ENCODE peak calls at places on chromosomes 3 and 15, in seven cellular contexts. L, Z, A, W, E, S and G are unnamed samples.

GRCh38 chr15:88980498-88980897 is 67.3 kb upstream of the MFGE8 start:
- DNase-seq in A (no peak), S (no peak), L (no peak), E (no peak), Z (no peak), W (no peak), G (no peak)

GRCh38 chr15:80202016-80202315 is 49.2 kb downstream of the FAH start:
- DNase-seq in Z (no peak), W (no peak), S (no peak), A (no peak), E (no peak), L (no peak), G (no peak)

GRCh38 chr15:86915811-86916331 is 836.2 kb downstream of the AGBL1 start:
- DNase-seq in A (peak), S (peak), E (peak), Z (peak), L (peak), W (no peak), G (peak)

GRCh38 chr3:72593881-72594397 is 254.3 kb downstream of the SHQ1 start:
- DNase-seq in W (no peak), S (no peak), A (peak), Z (peak), L (peak), E (no peak), G (peak)

GRCh38 chr3:197792019-197792647 is 1.1 kb downstream of the LRCH3 start:
- DNase-seq in A (no peak), E (no peak), Z (peak), S (no peak), L (peak), W (no peak), G (peak)

GRCh38 chr15:57327985-57328471 is 48.3 kb upstream of the CGNL1 start:
- DNase-seq in L (peak), Z (peak), S (peak), A (peak), E (no peak), W (no peak), G (peak)

GRCh38 chr3:188889070-188889491 is 282.7 kb upstream of the TPRG1 start:
- DNase-seq in E (no peak), S (no peak), L (no peak), A (no peak), W (no peak), Z (no peak), G (no peak)

GRCh38 chr15:79311901-79312553 is 1.1 kb downstream of the TMED3 start:
- DNase-seq in S (no peak), E (no peak), L (no peak), W (no peak), A (peak), Z (no peak), G (no peak)

GRCh38 chr3:105783631-105784030 is 85.2 kb downstream of the CBLB start:
- DNase-seq in S (no peak), L (no peak), W (no peak), E (no peak), Z (no peak), A (no peak), G (no peak)

GRCh38 chr3:149586871-149587270 is 71.0 kb downstream of the WWTR1 start:
- DNase-seq in L (peak), S (no peak), E (no peak), A (no peak), Z (no peak), W (no peak), G (peak)

GRCh38 chr3:38348903-38349302 is 2.3 kb downstream of the XYLB start:
- DNase-seq in A (peak), S (no peak), Z (peak), W (no peak), L (no peak), E (no peak), G (peak)

GRCh38 chr15:67622110-67622509 is 79.6 kb downstream of the MAP2K5 start:
- DNase-seq in L (no peak), S (no peak), Z (no peak), W (no peak), A (no peak), E (no peak), G (no peak)

GRCh38 chr15:34360298-34360697 is 6.7 kb downstream of the LPCAT4 start:
- DNase-seq in L (no peak), W (no peak), A (no peak), S (no peak), E (no peak), Z (no peak), G (no peak)

GRCh38 chr3:149575213-149575961 is 82.4 kb downstream of the WWTR1 start:
- DNase-seq in W (no peak), L (peak), S (no peak), E (peak), Z (peak), A (peak), G (peak)

GRCh38 chr3:112273536-112273935 is 20.5 kb downstream of the SLC9C1 start:
- DNase-seq in Z (peak), A (peak), S (no peak), E (no peak), W (no peak), L (no peak), G (no peak)

GRCh38 chr15:81133782-81134461 is at the start of gene CFAP161:
- DNase-seq in E (peak), A (peak), W (peak), Z (peak), S (peak), L (peak), G (peak)

GRCh38 chr15:52208306-52208946 is 17.2 kb upstream of the GNB5 start:
- DNase-seq in Z (peak), L (peak), A (peak), E (peak), W (no peak), S (peak), G (peak)

GRCh38 chr3:165644331-165644730 is 192.9 kb downstream of the BCHE start:
- DNase-seq in L (no peak), Z (no peak), A (no peak), W (no peak), E (no peak), S (no peak), G (no peak)

GRCh38 chr15:53976844-53977392 is 1.3 kb upstream of the UNC13C start:
- DNase-seq in Z (no peak), W (no peak), S (no peak), A (no peak), L (peak), E (no peak), G (no peak)

GRCh38 chr15:101539930-101540329 is 50.4 kb upstream of the PCSK6 start:
- DNase-seq in Z (no peak), W (no peak), L (no peak), E (no peak), S (no peak), A (no peak), G (no peak)

GRCh38 chr15:39127925-39128617 is 452.8 kb upstream of the THBS1 start:
- DNase-seq in S (no peak), W (no peak), L (peak), E (peak), Z (peak), A (peak), G (peak)

DNA sequence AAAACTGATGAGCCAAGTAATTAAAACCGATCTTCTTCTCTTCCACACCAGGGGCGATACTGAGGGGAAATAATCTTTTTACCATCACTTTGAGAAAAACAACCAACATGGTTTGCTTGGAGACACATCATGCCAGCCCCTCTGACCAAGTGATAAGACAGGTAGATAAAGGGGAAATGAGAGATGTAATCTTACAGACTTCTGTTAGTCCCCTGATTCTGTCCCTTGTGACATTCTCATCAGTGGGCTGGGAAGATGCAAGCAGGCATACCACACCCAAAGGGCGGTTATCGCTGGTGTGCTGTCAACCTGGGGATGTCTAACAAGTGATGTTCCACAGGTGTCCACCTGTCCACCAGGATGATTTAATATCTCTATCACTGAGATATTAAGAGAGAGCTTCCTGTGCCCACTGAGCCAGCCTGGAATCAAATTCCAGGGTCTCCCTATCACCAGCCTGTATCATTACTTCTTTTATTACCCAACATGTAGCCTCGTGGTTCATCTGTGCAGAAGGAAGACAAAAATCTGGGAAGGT is 315.0 kb downstream of the FOXP1 start:
- DNase-seq in E (no peak), A (no peak), S (no peak), W (no peak), L (no peak), Z (no peak), G (no peak)
- H3K4me3 ChIP-seq in E (no peak), A (no peak), S (no peak), W (no peak), L (no peak), Z (no peak), G (no peak)

GRCh38 chr3:82496890-82497560 is 735.6 kb upstream of the GBE1 start:
- DNase-seq in Z (no peak), L (no peak), E (no peak), A (no peak), S (no peak), W (no peak), G (no peak)
- TF ChIP-seq CTCF in Z (no peak), L (no peak), E (no peak), A (no peak), S (no peak), W (no peak), G (no peak)

DNA sequence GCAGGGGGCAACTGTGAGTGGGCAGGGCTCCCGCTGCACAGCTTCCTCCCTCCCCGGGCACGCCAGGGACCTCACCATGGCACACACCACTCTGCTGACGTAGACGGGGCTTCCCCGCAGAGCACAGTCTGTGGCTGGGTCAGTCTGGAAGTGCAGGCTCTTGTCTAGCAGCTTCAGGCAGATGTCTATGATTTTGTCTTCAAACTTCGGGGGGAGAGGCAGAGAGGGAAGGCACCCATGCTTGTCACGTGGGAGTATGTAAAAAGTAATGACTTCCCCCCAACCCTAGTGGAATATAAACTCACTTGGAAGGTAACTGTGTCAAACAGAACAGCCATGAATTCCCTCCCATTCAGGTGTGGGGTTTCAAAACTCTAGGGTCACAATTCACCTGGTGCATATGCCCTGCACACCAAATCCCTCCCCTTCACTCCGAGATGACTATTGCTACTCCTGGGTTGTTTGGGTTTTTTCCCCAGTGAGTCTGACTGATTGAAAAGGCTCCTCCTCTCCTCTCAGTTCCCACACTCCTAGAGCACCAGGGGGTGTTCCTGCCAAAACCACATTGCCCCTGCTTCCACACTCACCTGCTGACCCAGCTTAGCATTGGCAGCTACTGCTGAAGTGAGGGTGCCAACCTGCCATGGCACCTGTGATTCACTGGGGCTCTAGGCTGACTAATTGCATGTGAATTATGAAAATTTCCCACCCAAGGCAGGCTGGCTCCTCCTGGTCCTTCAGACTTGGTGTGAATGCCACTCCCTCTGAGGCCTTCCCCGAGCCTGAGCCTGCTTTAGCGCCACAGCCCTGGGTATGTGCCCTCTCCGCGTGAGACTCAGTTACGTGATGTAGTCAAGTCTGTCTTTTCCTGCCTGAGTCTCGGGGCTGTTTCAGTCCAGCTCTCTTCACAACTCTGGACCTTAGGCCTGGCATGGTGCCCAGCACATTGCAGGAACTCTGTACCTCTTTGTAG is 13.0 kb downstream of the TGM5 start:
- DNase-seq in A (peak), W (no peak), L (peak), S (no peak), Z (peak), E (no peak), G (peak)
- H3K4me3 ChIP-seq in A (no peak), W (no peak), L (no peak), S (no peak), Z (no peak), E (no peak), G (no peak)

DNA sequence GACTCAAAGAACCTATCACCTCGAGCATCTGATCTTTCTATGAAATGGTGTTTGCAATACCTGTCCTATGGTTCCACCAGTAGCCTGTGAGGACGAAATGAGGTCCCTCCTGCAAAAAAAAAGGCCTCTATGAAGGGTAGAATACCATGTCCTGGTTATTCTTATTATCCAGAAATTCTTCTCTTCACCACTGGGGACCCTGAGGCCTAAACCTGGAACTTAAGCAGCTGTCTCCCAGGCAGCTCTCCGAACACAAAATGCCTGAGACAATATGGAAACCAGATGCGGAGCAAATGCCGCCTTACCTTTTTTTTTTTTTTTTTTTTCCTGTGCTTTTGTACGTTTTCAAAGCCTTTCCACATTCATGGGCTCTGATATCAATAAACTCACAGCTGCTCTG is 62.1 kb upstream of the WNT5A start:
- DNase-seq in S (no peak), A (peak), Z (no peak), W (no peak), L (peak), E (no peak), G (no peak)
- TF ChIP-seq CTCF in S (peak), A (no peak), Z (peak), W (no peak), L (peak), E (no peak), G (peak)

DNA sequence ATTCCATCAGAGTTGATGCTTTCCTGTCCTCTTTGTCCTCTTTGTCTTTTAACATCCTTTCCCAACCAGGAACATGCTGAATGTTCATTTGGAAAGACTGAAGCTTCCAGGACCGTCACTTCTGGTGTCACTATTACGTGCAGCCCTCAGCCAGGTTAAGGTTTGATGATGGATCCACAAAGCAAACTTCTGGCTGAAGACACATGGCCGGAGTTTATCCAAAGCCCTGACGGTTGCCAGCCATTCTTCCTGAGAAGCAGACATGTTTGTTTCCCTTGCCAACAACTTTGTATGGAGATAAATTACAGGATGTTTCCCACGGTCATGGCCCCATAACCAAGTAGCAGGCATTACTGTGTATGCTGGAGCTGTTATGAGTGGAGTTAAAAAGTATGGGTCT is 236.9 kb downstream of the THSD4 start:
- DNase-seq in W (no peak), A (no peak), S (no peak), E (no peak), L (no peak), Z (no peak), G (no peak)
- H3K4me3 ChIP-seq in W (no peak), A (no peak), S (no peak), E (no peak), L (no peak), Z (no peak), G (no peak)

GRCh38 chr15:90184119-90184785 is 16.9 kb upstream of the SEMA4B start:
- DNase-seq in W (no peak), Z (peak), E (peak), L (peak), S (peak), A (peak), G (peak)
- TF ChIP-seq CTCF in W (no peak), Z (no peak), E (no peak), L (no peak), S (no peak), A (no peak), G (no peak)

DNA sequence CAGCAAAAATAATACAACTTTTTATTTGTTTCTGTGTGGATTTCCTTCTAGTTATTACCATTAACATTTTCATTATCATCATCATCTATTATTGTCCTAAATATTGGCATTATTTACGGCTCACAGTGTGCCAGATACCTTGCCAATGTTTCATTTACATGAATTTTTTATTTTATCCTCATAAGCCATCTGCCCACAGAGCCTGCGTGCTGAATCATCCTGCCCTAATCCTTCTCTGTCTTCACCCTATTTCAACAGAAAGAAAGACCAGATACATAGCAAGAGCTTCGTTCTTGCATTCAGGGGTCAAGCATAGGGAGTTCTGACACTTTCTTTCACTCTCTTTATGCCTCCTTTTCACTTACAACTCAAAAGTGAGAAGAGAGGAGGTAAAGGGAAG is 82.0 kb downstream of the KCNMB2 start:
- DNase-seq in A (peak), L (peak), S (no peak), Z (peak), W (no peak), E (no peak), G (no peak)
- H3K4me3 ChIP-seq in A (no peak), L (peak), S (no peak), Z (no peak), W (no peak), E (no peak), G (no peak)